ENCODE peak calls at places on chromosomes 12 and 14, in seven cellular contexts. V is NCI-H1092; J is NCI-H2081; X is PC-3; C is naive thymus-derived CD8-positive, alpha-beta T cell; U is hippocampal formation; G is stimulated activated CD4-positive, alpha-beta T cell treated with anti-CD3 and anti-CD28 coated beads, Interleukin-12 subunit alpha, Interleukin-12 subunit beta, amount 100 ng/mL, for 24 hours. L is an unnamed sample.

GRCh38 chr12:18443768-18444437 is 182.6 kb downstream of the PIK3C2G start:
- DNase-seq in X (peak), J (no peak), U (no peak), V (no peak), C (no peak), G (no peak), L (no peak)

GRCh38 chr12:55995366-55995765 is 1.7 kb upstream of the SUOX start:
- DNase-seq in X (no peak), V (no peak), J (no peak), G (no peak), C (no peak), U (no peak), L (no peak)

GRCh38 chr12:13062669-13063068 is 18.5 kb downstream of the FAM234B start:
- DNase-seq in C (no peak), J (no peak), V (no peak), X (no peak), U (peak), G (no peak), L (no peak)

GRCh38 chr12:88300931-88301330 is 158.8 kb downstream of the TMTC3 start:
- DNase-seq in X (peak), V (no peak), C (no peak), U (no peak), J (no peak), G (no peak), L (no peak)

GRCh38 chr14:23147676-23148075 is 28.6 kb upstream of the CEBPE start:
- DNase-seq in G (no peak), V (no peak), X (peak), C (no peak), J (no peak), U (no peak), L (no peak)

GRCh38 chr14:90426663-90427062 is 29.8 kb downstream of the CALM1 start:
- DNase-seq in C (no peak), V (no peak), X (no peak), G (no peak), J (no peak), U (no peak), L (peak)

GRCh38 chr14:50835280-50835679 is 4.3 kb upstream of the NIN start:
- DNase-seq in X (no peak), C (peak), J (no peak), G (no peak), V (no peak), U (no peak), L (no peak)

GRCh38 chr12:4273651-4274395 is at the start of gene CCND2:
- DNase-seq in V (no peak), J (no peak), G (peak), X (no peak), U (peak), C (peak), L (peak)

GRCh38 chr12:64160021-64160717 is 61.9 kb downstream of the KICS2 start:
- DNase-seq in X (peak), G (no peak), U (no peak), V (no peak), C (no peak), J (no peak), L (no peak)

GRCh38 chr12:122979908-122980191 is 631 bp upstream of the ARL6IP4 start:
- DNase-seq in J (no peak), V (no peak), G (no peak), C (no peak), U (no peak), X (no peak), L (no peak)

GRCh38 chr12:116143883-116144266 is 133.6 kb downstream of the MED13L start:
- DNase-seq in C (no peak), G (no peak), J (no peak), X (no peak), V (no peak), U (no peak), L (no peak)

GRCh38 chr12:120972870-120973543 is 5.3 kb upstream of the HNF1A start:
- DNase-seq in V (no peak), C (no peak), X (no peak), J (peak), G (no peak), U (no peak), L (no peak)

GRCh38 chr14:68937790-68938514 is 41.1 kb downstream of the ACTN1 start:
- DNase-seq in X (no peak), J (no peak), G (no peak), U (no peak), C (no peak), V (no peak), L (no peak)

GRCh38 chr14:104723651-104724406 is at the start of gene ADSS1:
- DNase-seq in V (no peak), C (peak), J (no peak), G (peak), U (no peak), X (peak), L (peak)

GRCh38 chr12:32301216-32301615 is 98.1 kb upstream of the FGD4 start:
- DNase-seq in V (no peak), U (no peak), C (no peak), X (no peak), J (no peak), G (no peak), L (no peak)

GRCh38 chr12:124610021-124610606 is 42.7 kb upstream of the NCOR2 start:
- DNase-seq in U (no peak), C (peak), V (no peak), X (no peak), J (no peak), G (no peak), L (no peak)

GRCh38 chr12:12719496-12719895 is 2.3 kb downstream of the CDKN1B start:
- DNase-seq in C (no peak), G (no peak), X (peak), J (peak), V (no peak), U (no peak), L (no peak)

GRCh38 chr12:128098725-128099124 is 168.2 kb upstream of the TMEM132C start:
- DNase-seq in C (no peak), V (no peak), U (no peak), G (no peak), J (no peak), X (no peak), L (no peak)

GRCh38 chr12:96473394-96474093 is 15.8 kb upstream of the CFAP54 start:
- DNase-seq in V (no peak), J (no peak), C (no peak), U (no peak), X (no peak), G (no peak), L (no peak)

GRCh38 chr14:68232643-68233055 is 413.1 kb downstream of the RAD51B start:
- DNase-seq in X (peak), G (peak), U (no peak), J (no peak), C (no peak), V (no peak), L (peak)

L was measured in left lung.